ENCODE peak calls at places on chromosomes 1 and 21, in seven cellular contexts. L is head of caudate nucleus; C is K562; N is CD4-positive, CD25-positive, alpha-beta regulatory T cell; F is EL; J is stimulated activated CD8-positive, alpha-beta memory T cell treated with anti-CD3 and anti-CD28 coated beads, Interleukin-15, amount 100 ng/mL, for 24 hours; I is erythroblast. U is an unnamed sample.

GRCh38 chr1:178155478-178156255 is 61.8 kb downstream of the RASAL2 start:
- DNase-seq in J (no peak), F (no peak), L (no peak), C (no peak), I (no peak), N (no peak), U (no peak)

GRCh38 chr1:246788895-246789338 is 64.7 kb downstream of the SCCPDH start:
- DNase-seq in J (no peak), I (no peak), F (no peak), L (no peak), N (no peak), C (peak; percentile 34), U (no peak)

GRCh38 chr21:33860332-33860879 is 55.2 kb downstream of the ATP5PO start:
- DNase-seq in F (no peak), N (no peak), C (no peak), L (no peak), J (no peak), I (no peak), U (no peak)

GRCh38 chr1:95927061-95927460 is 693.1 kb downstream of the RWDD3 start:
- DNase-seq in J (no peak), F (no peak), N (no peak), L (no peak), C (no peak), I (no peak), U (no peak)

GRCh38 chr1:119091618-119092017 is 48.8 kb downstream of the WARS2 start:
- DNase-seq in I (no peak), L (no peak), F (no peak), N (no peak), J (no peak), C (no peak), U (no peak)

GRCh38 chr1:173682174-173682573 is 12.5 kb upstream of the ANKRD45 start:
- DNase-seq in N (no peak), L (no peak), I (no peak), C (no peak), F (no peak), J (no peak), U (no peak)

GRCh38 chr1:35530946-35531345 is 26.3 kb downstream of the KIAA0319L start:
- DNase-seq in C (no peak), L (no peak), N (no peak), I (no peak), F (no peak), J (no peak), U (no peak)

GRCh38 chr21:43957629-43958362 is 54.3 kb upstream of the TRAPPC10 start:
- DNase-seq in J (no peak), N (no peak), F (no peak), L (no peak), I (no peak), C (no peak), U (no peak)

GRCh38 chr1:67134692-67135091 is at the start of gene C1orf141:
- DNase-seq in L (peak; percentile 22), N (no peak), C (no peak), J (no peak), I (peak; percentile 53), F (no peak), U (no peak)

GRCh38 chr21:26653431-26653830 is 80.3 kb upstream of the CYYR1 start:
- DNase-seq in C (no peak), N (no peak), L (no peak), I (no peak), J (no peak), F (no peak), U (no peak)

GRCh38 chr1:67339623-67340343 is 32.1 kb downstream of the IL12RB2 start:
- DNase-seq in I (no peak), C (no peak), J (no peak), F (peak; percentile 70), N (no peak), L (peak; percentile 20), U (no peak)

GRCh38 chr1:189769448-189769847 is 708.2 kb downstream of the BRINP3 start:
- DNase-seq in C (no peak), J (no peak), I (no peak), L (no peak), F (no peak), N (no peak), U (no peak)

GRCh38 chr1:168179411-168180147 is 817 bp downstream of the TIPRL start:
- DNase-seq in C (peak; percentile 39), F (peak; percentile 42), I (no peak), J (no peak), L (peak; percentile 24), N (no peak), U (peak; percentile 21)

GRCh38 chr1:204684551-204685235 is 845 bp downstream of the LRRN2 start:
- DNase-seq in I (peak; percentile 85), F (peak; percentile 21), L (no peak), C (peak; percentile 58), N (no peak), J (no peak), U (no peak)

GRCh38 chr1:22031214-22031962 is 21.1 kb upstream of the CDC42 start:
- DNase-seq in F (no peak), L (no peak), C (no peak), N (peak; percentile 26), I (no peak), J (no peak), U (no peak)

GRCh38 chr1:11529763-11530730 is 51.1 kb downstream of the DISP3 start:
- DNase-seq in C (no peak), N (no peak), I (no peak), L (no peak), J (no peak), F (no peak), U (no peak)

GRCh38 chr1:93120614-93121013 is 41.5 kb downstream of the MTF2 start:
- DNase-seq in I (no peak), C (no peak), F (no peak), L (no peak), J (no peak), N (no peak), U (no peak)